ENCODE peak calls at places on chromosomes 2 and 18, in ten cellular contexts. One of them, this sample, is unnamed.

GRCh38 chr2:223944166-223944703 is 900 bp downstream of the WDFY1 start:
- DNase-seq in nephron progenitor cell: peak
- DNase-seq in effector memory CD8-positive, alpha-beta T cell: peak
- DNase-seq in cardiac muscle cell: no peak
- DNase-seq in H9: peak
- DNase-seq in RKO: no peak
- DNase-seq in cardiac fibroblast: no peak
- DNase-seq in neural crest cell: peak
- DNase-seq in CD4-positive, alpha-beta T cell: peak
- DNase-seq in GM03348: peak
- DNase-seq in this sample: no peak

GRCh38 chr18:64993695-64994094 is 757.1 kb upstream of the CDH7 start:
- DNase-seq in nephron progenitor cell: no peak
- DNase-seq in effector memory CD8-positive, alpha-beta T cell: no peak
- DNase-seq in cardiac muscle cell: no peak
- DNase-seq in H9: no peak
- DNase-seq in RKO: no peak
- DNase-seq in cardiac fibroblast: no peak
- DNase-seq in neural crest cell: no peak
- DNase-seq in CD4-positive, alpha-beta T cell: no peak
- DNase-seq in GM03348: no peak
- DNase-seq in this sample: no peak

GRCh38 chr2:176986579-176986978 is 226.0 kb upstream of the HNRNPA3 start:
- DNase-seq in nephron progenitor cell: no peak
- DNase-seq in effector memory CD8-positive, alpha-beta T cell: no peak
- DNase-seq in cardiac muscle cell: no peak
- DNase-seq in H9: no peak
- DNase-seq in RKO: no peak
- DNase-seq in cardiac fibroblast: no peak
- DNase-seq in neural crest cell: no peak
- DNase-seq in CD4-positive, alpha-beta T cell: no peak
- DNase-seq in GM03348: no peak
- DNase-seq in this sample: peak

GRCh38 chr2:217636578-217637267 is 366.1 kb downstream of the TNS1 start:
- DNase-seq in nephron progenitor cell: peak
- DNase-seq in effector memory CD8-positive, alpha-beta T cell: no peak
- DNase-seq in cardiac muscle cell: no peak
- DNase-seq in H9: no peak
- DNase-seq in RKO: no peak
- DNase-seq in cardiac fibroblast: no peak
- DNase-seq in neural crest cell: peak
- DNase-seq in CD4-positive, alpha-beta T cell: no peak
- DNase-seq in GM03348: no peak
- DNase-seq in this sample: peak

GRCh38 chr2:145221032-145221431 is 701.1 kb upstream of the ZEB2 start:
- DNase-seq in nephron progenitor cell: no peak
- DNase-seq in effector memory CD8-positive, alpha-beta T cell: no peak
- DNase-seq in cardiac muscle cell: no peak
- DNase-seq in H9: no peak
- DNase-seq in RKO: no peak
- DNase-seq in cardiac fibroblast: no peak
- DNase-seq in neural crest cell: no peak
- DNase-seq in CD4-positive, alpha-beta T cell: no peak
- DNase-seq in GM03348: no peak
- DNase-seq in this sample: no peak

GRCh38 chr2:54561795-54562592 is 105.9 kb downstream of the SPTBN1 start:
- DNase-seq in nephron progenitor cell: no peak
- DNase-seq in effector memory CD8-positive, alpha-beta T cell: no peak
- DNase-seq in cardiac muscle cell: no peak
- DNase-seq in H9: no peak
- DNase-seq in RKO: no peak
- DNase-seq in cardiac fibroblast: no peak
- DNase-seq in neural crest cell: no peak
- DNase-seq in CD4-positive, alpha-beta T cell: no peak
- DNase-seq in GM03348: no peak
- DNase-seq in this sample: no peak

GRCh38 chr18:231563-231962 is 36.3 kb downstream of the THOC1 start:
- DNase-seq in nephron progenitor cell: no peak
- DNase-seq in effector memory CD8-positive, alpha-beta T cell: no peak
- DNase-seq in cardiac muscle cell: no peak
- DNase-seq in H9: no peak
- DNase-seq in RKO: no peak
- DNase-seq in cardiac fibroblast: no peak
- DNase-seq in neural crest cell: no peak
- DNase-seq in CD4-positive, alpha-beta T cell: no peak
- DNase-seq in GM03348: no peak
- DNase-seq in this sample: no peak

GRCh38 chr2:190121971-190122370 is 59.4 kb upstream of the MSTN start:
- DNase-seq in nephron progenitor cell: no peak
- DNase-seq in effector memory CD8-positive, alpha-beta T cell: no peak
- DNase-seq in cardiac muscle cell: peak
- DNase-seq in H9: no peak
- DNase-seq in RKO: peak
- DNase-seq in cardiac fibroblast: peak
- DNase-seq in neural crest cell: no peak
- DNase-seq in CD4-positive, alpha-beta T cell: no peak
- DNase-seq in GM03348: peak
- DNase-seq in this sample: peak

GRCh38 chr2:239958366-239958765 is 66.8 kb downstream of the NDUFA10 start:
- DNase-seq in nephron progenitor cell: no peak
- DNase-seq in effector memory CD8-positive, alpha-beta T cell: no peak
- DNase-seq in cardiac muscle cell: no peak
- DNase-seq in H9: no peak
- DNase-seq in RKO: no peak
- DNase-seq in cardiac fibroblast: no peak
- DNase-seq in neural crest cell: no peak
- DNase-seq in CD4-positive, alpha-beta T cell: no peak
- DNase-seq in GM03348: no peak
- DNase-seq in this sample: no peak

GRCh38 chr18:21331094-21331493 is 89.1 kb downstream of the GREB1L start:
- DNase-seq in nephron progenitor cell: no peak
- DNase-seq in effector memory CD8-positive, alpha-beta T cell: no peak
- DNase-seq in cardiac muscle cell: no peak
- DNase-seq in H9: no peak
- DNase-seq in RKO: no peak
- DNase-seq in cardiac fibroblast: no peak
- DNase-seq in neural crest cell: no peak
- DNase-seq in CD4-positive, alpha-beta T cell: no peak
- DNase-seq in GM03348: no peak
- DNase-seq in this sample: no peak

This sample was measured in SK-N-DZ.